ENCODE peak calls at places on chromosome 19, in five cellular contexts. One of them, this sample, is unnamed.

GRCh38 chr19:38298841-38299680 is 5.0 kb upstream of the C19orf33 start:
- DNase-seq in AG04450: peak
- DNase-seq in GM23248: no peak
- DNase-seq in heart right ventricle: no peak
- DNase-seq in stomach: no peak
- DNase-seq in this sample: no peak

GRCh38 chr19:19627442-19627715 is 641 bp downstream of the LPAR2 start:
- DNase-seq in AG04450: no peak
- DNase-seq in heart right ventricle: no peak
- DNase-seq in stomach: no peak
- DNase-seq in GM23248: no peak
- DNase-seq in this sample: no peak

GRCh38 chr19:55454787-55455243 is 6.6 kb downstream of the ISOC2 start:
- DNase-seq in AG04450: no peak
- DNase-seq in GM23248: peak
- DNase-seq in heart right ventricle: peak
- DNase-seq in stomach: no peak
- DNase-seq in this sample: no peak

GRCh38 chr19:48390188-48391099 is 907 bp downstream of the KDELR1 start:
- DNase-seq in AG04450: no peak
- DNase-seq in heart right ventricle: peak
- DNase-seq in stomach: peak
- DNase-seq in GM23248: peak
- DNase-seq in this sample: peak

GRCh38 chr19:42203700-42204099 is 13.8 kb downstream of the DEDD2 start:
- DNase-seq in GM23248: no peak
- DNase-seq in stomach: no peak
- DNase-seq in heart right ventricle: no peak
- DNase-seq in AG04450: no peak
- DNase-seq in this sample: no peak

GRCh38 chr19:38975861-38976271 is 324 bp upstream of the FBXO17 start:
- DNase-seq in heart right ventricle: no peak
- DNase-seq in AG04450: no peak
- DNase-seq in GM23248: peak
- DNase-seq in stomach: no peak
- DNase-seq in this sample: no peak

GRCh38 chr19:23283925-23284324 is 33.7 kb upstream of the ZNF724 start:
- DNase-seq in stomach: peak
- DNase-seq in heart right ventricle: peak
- DNase-seq in AG04450: no peak
- DNase-seq in GM23248: peak
- DNase-seq in this sample: peak

GRCh38 chr19:45517641-45518468 is 10.6 kb downstream of the VASP start:
- DNase-seq in AG04450: no peak
- DNase-seq in stomach: no peak
- DNase-seq in GM23248: no peak
- DNase-seq in heart right ventricle: no peak
- DNase-seq in this sample: no peak

GRCh38 chr19:36201684-36202083 is 12.8 kb downstream of the ZNF565 start:
- DNase-seq in heart right ventricle: no peak
- DNase-seq in stomach: no peak
- DNase-seq in AG04450: no peak
- DNase-seq in GM23248: no peak
- DNase-seq in this sample: no peak

GRCh38 chr19:10960314-10961072 is at the start of gene SMARCA4:
- DNase-seq in stomach: peak
- DNase-seq in heart right ventricle: peak
- DNase-seq in AG04450: peak
- DNase-seq in GM23248: peak
- DNase-seq in this sample: peak

GRCh38 chr19:55352040-55352439 is 2.5 kb downstream of the COX6B2 start:
- DNase-seq in GM23248: no peak
- DNase-seq in heart right ventricle: no peak
- DNase-seq in stomach: no peak
- DNase-seq in AG04450: no peak
- DNase-seq in this sample: no peak

GRCh38 chr19:33404916-33405315 is 31.4 kb downstream of the CEBPG start:
- DNase-seq in heart right ventricle: no peak
- DNase-seq in AG04450: no peak
- DNase-seq in stomach: no peak
- DNase-seq in GM23248: no peak
- DNase-seq in this sample: peak

GRCh38 chr19:6091771-6092291 is 18.5 kb downstream of the RFX2 start:
- DNase-seq in heart right ventricle: no peak
- DNase-seq in stomach: no peak
- DNase-seq in AG04450: no peak
- DNase-seq in GM23248: peak
- DNase-seq in this sample: no peak

GRCh38 chr19:3625996-3626472 is 556 bp downstream of the CACTIN start:
- DNase-seq in stomach: no peak
- DNase-seq in GM23248: peak
- DNase-seq in AG04450: no peak
- DNase-seq in heart right ventricle: no peak
- DNase-seq in this sample: no peak

GRCh38 chr19:869245-870177 is 10.0 kb downstream of the CFD start:
- DNase-seq in AG04450: peak
- DNase-seq in stomach: no peak
- DNase-seq in GM23248: peak
- DNase-seq in heart right ventricle: peak
- DNase-seq in this sample: peak

GRCh38 chr19:18433039-18433691 is 4.8 kb downstream of the ISYNA1 start:
- DNase-seq in heart right ventricle: no peak
- DNase-seq in stomach: no peak
- DNase-seq in GM23248: peak
- DNase-seq in AG04450: no peak
- DNase-seq in this sample: no peak

GRCh38 chr19:35552534-35553384 is 7.3 kb downstream of the TMEM147 start:
- DNase-seq in heart right ventricle: no peak
- DNase-seq in GM23248: no peak
- DNase-seq in stomach: no peak
- DNase-seq in AG04450: no peak
- DNase-seq in this sample: no peak

GRCh38 chr19:30065680-30066606 is 123.9 kb downstream of the URI1 start:
- DNase-seq in heart right ventricle: no peak
- DNase-seq in stomach: peak
- DNase-seq in AG04450: no peak
- DNase-seq in GM23248: no peak
- DNase-seq in this sample: no peak

GRCh38 chr19:4909172-4909896 is at the start of gene UHRF1:
- DNase-seq in AG04450: no peak
- DNase-seq in stomach: no peak
- DNase-seq in heart right ventricle: no peak
- DNase-seq in GM23248: peak
- DNase-seq in this sample: no peak
- H3K27ac ChIP-seq in AG04450: peak
- H3K27ac ChIP-seq in stomach: peak
- H3K27ac ChIP-seq in heart right ventricle: no peak
- H3K27ac ChIP-seq in GM23248: peak
- H3K27ac ChIP-seq in this sample: no peak

GRCh38 chr19:28691683-28692082 is 521.3 kb downstream of the UQCRFS1 start:
- DNase-seq in heart right ventricle: no peak
- DNase-seq in AG04450: no peak
- DNase-seq in GM23248: peak
- DNase-seq in stomach: no peak
- DNase-seq in this sample: no peak

GRCh38 chr19:28686741-28687140 is 526.2 kb downstream of the UQCRFS1 start:
- DNase-seq in stomach: no peak
- DNase-seq in GM23248: no peak
- DNase-seq in heart right ventricle: no peak
- DNase-seq in AG04450: no peak
- DNase-seq in this sample: no peak

GRCh38 chr19:28685802-28686201 is 527.1 kb downstream of the UQCRFS1 start:
- DNase-seq in GM23248: no peak
- DNase-seq in stomach: no peak
- DNase-seq in AG04450: no peak
- DNase-seq in heart right ventricle: no peak
- DNase-seq in this sample: no peak

GRCh38 chr19:28687296-28687695 is 525.7 kb downstream of the UQCRFS1 start:
- DNase-seq in AG04450: no peak
- DNase-seq in heart right ventricle: no peak
- DNase-seq in stomach: no peak
- DNase-seq in GM23248: peak
- DNase-seq in this sample: no peak
- H3K27ac ChIP-seq in AG04450: no peak
- H3K27ac ChIP-seq in heart right ventricle: no peak
- H3K27ac ChIP-seq in stomach: no peak
- H3K27ac ChIP-seq in GM23248: no peak
- H3K27ac ChIP-seq in this sample: no peak

GRCh38 chr19:7247160-7247559 is 47.1 kb downstream of the INSR start:
- DNase-seq in stomach: no peak
- DNase-seq in AG04450: no peak
- DNase-seq in GM23248: no peak
- DNase-seq in heart right ventricle: no peak
- DNase-seq in this sample: no peak
- H3K27ac ChIP-seq in stomach: no peak
- H3K27ac ChIP-seq in AG04450: no peak
- H3K27ac ChIP-seq in GM23248: no peak
- H3K27ac ChIP-seq in heart right ventricle: no peak
- H3K27ac ChIP-seq in this sample: peak

GRCh38 chr19:13428352-13428751 is 77.9 kb downstream of the CACNA1A start:
- DNase-seq in GM23248: peak
- DNase-seq in AG04450: peak
- DNase-seq in heart right ventricle: no peak
- DNase-seq in stomach: no peak
- DNase-seq in this sample: no peak
- H3K27ac ChIP-seq in GM23248: no peak
- H3K27ac ChIP-seq in AG04450: no peak
- H3K27ac ChIP-seq in heart right ventricle: no peak
- H3K27ac ChIP-seq in stomach: no peak
- H3K27ac ChIP-seq in this sample: no peak

GRCh38 chr19:2269244-2270156 is 12.5 kb downstream of the PEAK3 start:
- DNase-seq in stomach: peak
- DNase-seq in GM23248: peak
- DNase-seq in heart right ventricle: peak
- DNase-seq in AG04450: peak
- DNase-seq in this sample: peak

GRCh38 chr19:2268480-2268830 is 12.2 kb upstream of the JSRP1 start:
- DNase-seq in heart right ventricle: no peak
- DNase-seq in stomach: no peak
- DNase-seq in AG04450: no peak
- DNase-seq in GM23248: no peak
- DNase-seq in this sample: no peak

GRCh38 chr19:2270572-2271515 is 11.1 kb downstream of the PEAK3 start:
- DNase-seq in heart right ventricle: peak
- DNase-seq in GM23248: peak
- DNase-seq in AG04450: peak
- DNase-seq in stomach: peak
- DNase-seq in this sample: peak

GRCh38 chr19:2270157-2270571 is 11.8 kb downstream of the PEAK3 start:
- DNase-seq in AG04450: no peak
- DNase-seq in heart right ventricle: peak
- DNase-seq in stomach: no peak
- DNase-seq in GM23248: peak
- DNase-seq in this sample: peak

GRCh38 chr19:2268861-2269243 is 12.6 kb upstream of the JSRP1 start:
- DNase-seq in heart right ventricle: no peak
- DNase-seq in GM23248: no peak
- DNase-seq in AG04450: no peak
- DNase-seq in stomach: no peak
- DNase-seq in this sample: no peak
- H3K27ac ChIP-seq in heart right ventricle: peak
- H3K27ac ChIP-seq in GM23248: peak
- H3K27ac ChIP-seq in AG04450: no peak
- H3K27ac ChIP-seq in stomach: peak
- H3K27ac ChIP-seq in this sample: peak

GRCh38 chr19:16088351-16088984 is 12.2 kb downstream of the TPM4 start:
- DNase-seq in heart right ventricle: no peak
- DNase-seq in AG04450: no peak
- DNase-seq in stomach: peak
- DNase-seq in GM23248: no peak
- DNase-seq in this sample: no peak
- H3K27ac ChIP-seq in heart right ventricle: no peak
- H3K27ac ChIP-seq in AG04450: peak
- H3K27ac ChIP-seq in stomach: peak
- H3K27ac ChIP-seq in GM23248: peak
- H3K27ac ChIP-seq in this sample: no peak